ENCODE peak calls at places on chromosomes 1 and 21, in four cellular contexts. L is NCI-H748 treated with DMSO at 0.1 percent for 48 hours, P is thyroid gland, E is HT1080. I is an unnamed sample.

GRCh38 chr1:17582124-17582768 is 42.7 kb downstream of the ARHGEF10L start:
- DNase-seq in L (no peak), P (no peak), E (no peak), I (no peak)

GRCh38 chr1:29639156-29639736 is 402.9 kb downstream of the PTPRU start:
- DNase-seq in L (no peak), P (peak), E (peak), I (no peak)

GRCh38 chr1:9052272-9053049 is 17.0 kb downstream of the SLC2A5 start:
- DNase-seq in L (no peak), P (no peak), E (no peak), I (no peak)

GRCh38 chr1:2472561-2473166 is 3.4 kb upstream of the PLCH2 start:
- DNase-seq in L (no peak), P (no peak), E (no peak), I (no peak)

GRCh38 chr1:6345009-6345408 is 48.6 kb downstream of the ACOT7 start:
- DNase-seq in L (no peak), P (no peak), E (no peak), I (no peak)

GRCh38 chr1:43705982-43706597 is 1.2 kb upstream of the ST3GAL3 start:
- DNase-seq in L (no peak), P (no peak), E (peak), I (no peak)

GRCh38 chr1:46301406-46302090 is 1.9 kb downstream of the LRRC41 start:
- DNase-seq in L (no peak), P (peak), E (no peak), I (no peak)

GRCh38 chr1:17207046-17207445 is 2.1 kb downstream of the PADI1 start:
- DNase-seq in L (no peak), P (peak), E (no peak), I (no peak)

GRCh38 chr1:96281491-96281890 is 440.1 kb upstream of the PTBP2 start:
- DNase-seq in L (no peak), P (no peak), E (no peak), I (no peak)

GRCh38 chr1:91997607-91998195 is 32.1 kb upstream of the EPHX4 start:
- DNase-seq in L (no peak), P (peak), E (peak), I (no peak)

GRCh38 chr1:10101929-10102328 is 69.2 kb downstream of the UBE4B start:
- DNase-seq in L (no peak), P (no peak), E (no peak), I (no peak)

GRCh38 chr1:32754282-32755097 is 51.9 kb upstream of the SYNC start:
- DNase-seq in L (peak), P (peak), E (no peak), I (no peak)

GRCh38 chr1:234755449-234755863 is 145.5 kb upstream of the IRF2BP2 start:
- DNase-seq in L (no peak), P (peak), E (peak), I (peak)

GRCh38 chr1:55078470-55078869 is 39.1 kb downstream of the PCSK9 start:
- DNase-seq in L (peak), P (no peak), E (no peak), I (no peak)

GRCh38 chr1:161733526-161733925 is 12.2 kb downstream of the FCRLB start:
- DNase-seq in L (no peak), P (no peak), E (peak), I (peak)

GRCh38 chr1:159071970-159072582 is 4.5 kb downstream of the AIM2 start:
- DNase-seq in L (peak), P (no peak), E (peak), I (no peak)

GRCh38 chr1:182765416-182765815 is 24.2 kb upstream of the NPL start:
- DNase-seq in L (no peak), P (no peak), E (no peak), I (no peak)

GRCh38 chr1:77010937-77011336 is 143.7 kb downstream of the ST6GALNAC5 start:
- DNase-seq in L (no peak), P (no peak), E (no peak), I (no peak)

GRCh38 chr1:172144445-172145060 is 275.9 kb upstream of the C1orf105 start:
- DNase-seq in L (no peak), P (peak), E (no peak), I (peak)

GRCh38 chr21:21146587-21147373 is 148.6 kb downstream of the NCAM2 start:
- DNase-seq in L (no peak), P (no peak), E (no peak), I (no peak)

GRCh38 chr1:236280438-236281285 is 1.1 kb downstream of the ERO1B start:
- DNase-seq in L (peak), P (peak), E (no peak), I (no peak)

GRCh38 chr1:23376890-23377811 is 7.5 kb upstream of the ZNF436 start:
- DNase-seq in L (no peak), P (peak), E (peak), I (peak)

GRCh38 chr1:207888647-207889046 is 22.3 kb downstream of the CD34 start:
- DNase-seq in L (no peak), P (no peak), E (no peak), I (peak)

GRCh38 chr1:167247754-167248153 is 27.1 kb downstream of the POU2F1 start:
- DNase-seq in L (no peak), P (no peak), E (no peak), I (no peak)

GRCh38 chr21:46111857-46112730 is 14.2 kb downstream of the COL6A2 start:
- DNase-seq in L (no peak), P (peak), E (no peak), I (no peak)

GRCh38 chr1:81887421-81887820 is 86.7 kb downstream of the ADGRL2 start:
- DNase-seq in L (no peak), P (no peak), E (no peak), I (no peak)

GRCh38 chr1:229803601-229804217 is 177.7 kb downstream of the URB2 start:
- DNase-seq in L (no peak), P (no peak), E (no peak), I (no peak)

GRCh38 chr21:41366522-41367151 is 4.8 kb downstream of the MX2 start:
- DNase-seq in L (no peak), P (no peak), E (peak), I (no peak)

GRCh38 chr1:107529511-107530149 is 388.8 kb downstream of the NTNG1 start:
- DNase-seq in L (peak), P (peak), E (peak), I (no peak)

GRCh38 chr21:29696947-29697346 is 242.8 kb downstream of the GRIK1 start:
- DNase-seq in L (no peak), P (no peak), E (no peak), I (no peak)

GRCh38 chr1:94067196-94067595 is 53.8 kb downstream of the ABCA4 start:
- DNase-seq in L (no peak), P (no peak), E (peak), I (no peak)